ENCODE peak calls at places on chromosomes 11 and 22, in nine cellular contexts. Q, J, F, B, N, Z, C, G and A are unnamed samples.
A peak's percentile ranks its signal among the peaks of the same experiment; 100 is the strongest.

GRCh38 chr11:112367453-112367852 is 106.8 kb upstream of the PLET1 start:
- DNase-seq in Q (no peak), J (no peak), F (no peak), B (no peak), N (no peak), Z (no peak), C (no peak), G (no peak), A (no peak)

GRCh38 chr22:24453853-24454252 is 26.5 kb downstream of the ADORA2A start:
- DNase-seq in Q (no peak), J (no peak), F (no peak), B (no peak), N (no peak), Z (no peak), C (no peak), G (no peak), A (no peak)

GRCh38 chr22:23263651-23264555 is 83.6 kb downstream of the BCR start:
- DNase-seq in Q (peak; percentile 10), J (no peak), F (no peak), B (no peak), N (no peak), Z (no peak), C (no peak), G (no peak), A (no peak)

GRCh38 chr11:41065432-41065831 is 394.0 kb downstream of the LRRC4C start:
- DNase-seq in Q (no peak), J (no peak), F (no peak), B (no peak), N (no peak), Z (no peak), C (no peak), G (no peak), A (no peak)

GRCh38 chr11:45961841-45962240 is 39.4 kb downstream of the LARGE2 start:
- DNase-seq in Q (no peak), J (no peak), F (no peak), B (no peak), N (no peak), Z (no peak), C (no peak), G (no peak), A (no peak)

GRCh38 chr11:76269661-76270322 is 63.5 kb upstream of the WNT11 start:
- DNase-seq in Q (no peak), J (no peak), F (no peak), B (no peak), N (no peak), Z (no peak), C (no peak), G (no peak), A (no peak)

GRCh38 chr22:39535302-39535805 is 2.8 kb upstream of the RPS19BP1 start:
- DNase-seq in Q (no peak), J (no peak), F (no peak), B (no peak), N (no peak), Z (no peak), C (no peak), G (no peak), A (no peak)

GRCh38 chr11:1548221-1549070 is 23.6 kb downstream of the DUSP8 start:
- DNase-seq in Q (no peak), J (no peak), F (peak; percentile 51), B (no peak), N (no peak), Z (no peak), C (no peak), G (peak; percentile 75), A (peak; percentile 66)

GRCh38 chr11:69449320-69450063 is 32.0 kb upstream of the LINC01488 start:
- DNase-seq in Q (no peak), J (peak; percentile 46), F (no peak), B (no peak), N (no peak), Z (no peak), C (no peak), G (no peak), A (no peak)

GRCh38 chr22:37684803-37685615 is 1.1 kb upstream of the NOL12 start:
- DNase-seq in Q (no peak), J (no peak), F (no peak), B (no peak), N (no peak), Z (no peak), C (no peak), G (no peak), A (peak; percentile 76)

GRCh38 chr11:68271781-68272608 is at the start of gene C11orf24:
- DNase-seq in Q (peak; percentile 90), J (peak; percentile 85), F (peak; percentile 84), B (peak; percentile 90), N (peak; percentile 90), Z (peak; percentile 93), C (no peak), G (peak; percentile 94), A (peak; percentile 92)

GRCh38 chr11:86795962-86796361 is 4.4 kb upstream of the PRSS23 start:
- DNase-seq in Q (no peak), J (no peak), F (no peak), B (no peak), N (no peak), Z (no peak), C (no peak), G (no peak), A (peak; percentile 41)

GRCh38 chr11:73645972-73646631 is at the start of gene PLEKHB1:
- DNase-seq in Q (no peak), J (no peak), F (no peak), B (no peak), N (no peak), Z (no peak), C (no peak), G (no peak), A (no peak)

GRCh38 chr11:57359896-57360690 is 20.9 kb downstream of the PRG3 start:
- DNase-seq in Q (no peak), J (no peak), F (no peak), B (no peak), N (no peak), Z (no peak), C (no peak), G (no peak), A (no peak)

GRCh38 chr11:75779960-75780359 is 11.4 kb downstream of the DGAT2 start:
- DNase-seq in Q (no peak), J (no peak), F (no peak), B (no peak), N (no peak), Z (no peak), C (no peak), G (no peak), A (no peak)

GRCh38 chr22:27692243-27692642 is 109.3 kb downstream of the MN1 start:
- DNase-seq in Q (no peak), J (no peak), F (no peak), B (no peak), N (no peak), Z (no peak), C (no peak), G (no peak), A (no peak)

GRCh38 chr11:126392638-126393023 is 37.1 kb downstream of the ST3GAL4 start:
- DNase-seq in Q (no peak), J (no peak), F (no peak), B (no peak), N (no peak), Z (no peak), C (no peak), G (no peak), A (no peak)

GRCh38 chr11:57597971-57598830 is 716 bp downstream of the SERPING1 start:
- DNase-seq in Q (no peak), J (no peak), F (no peak), B (no peak), N (peak; percentile 75), Z (no peak), C (no peak), G (peak; percentile 85), A (no peak)

GRCh38 chr11:9038537-9038936 is 34.7 kb upstream of the NRIP3 start:
- DNase-seq in Q (no peak), J (no peak), F (no peak), B (no peak), N (no peak), Z (no peak), C (no peak), G (no peak), A (no peak)

GRCh38 chr11:108592591-108593213 is 866 bp downstream of the EXPH5 start:
- DNase-seq in Q (peak; percentile 15), J (peak; percentile 6), F (no peak), B (peak; percentile 15), N (peak; percentile 28), Z (peak; percentile 22), C (no peak), G (peak; percentile 38), A (peak; percentile 37)

GRCh38 chr22:24232725-24233124 is 12.2 kb downstream of the GGT5 start:
- DNase-seq in Q (no peak), J (no peak), F (no peak), B (no peak), N (no peak), Z (no peak), C (no peak), G (no peak), A (no peak)

GRCh38 chr22:43848366-43849171 is 13.7 kb downstream of the SULT4A1 start:
- DNase-seq in Q (no peak), J (no peak), F (peak; percentile 49), B (no peak), N (no peak), Z (no peak), C (no peak), G (no peak), A (peak; percentile 13)

GRCh38 chr11:69439127-69439526 is 42.3 kb upstream of the LINC01488 start:
- DNase-seq in Q (no peak), J (no peak), F (no peak), B (no peak), N (no peak), Z (no peak), C (no peak), G (no peak), A (no peak)

GRCh38 chr22:46491936-46492335 is 45.5 kb downstream of the CELSR1 start:
- DNase-seq in Q (no peak), J (no peak), F (no peak), B (no peak), N (no peak), Z (no peak), C (no peak), G (no peak), A (no peak)

GRCh38 chr22:45008853-45009751 is 703 bp downstream of the PHF21B start:
- DNase-seq in Q (no peak), J (no peak), F (no peak), B (no peak), N (peak; percentile 29), Z (no peak), C (no peak), G (no peak), A (no peak)

GRCh38 chr11:118476676-118477075 is 40.4 kb downstream of the KMT2A start:
- DNase-seq in Q (no peak), J (no peak), F (no peak), B (no peak), N (no peak), Z (no peak), C (no peak), G (no peak), A (no peak)

GRCh38 chr22:24170189-24170588 is 11.1 kb upstream of the SUSD2 start:
- DNase-seq in Q (no peak), J (no peak), F (no peak), B (no peak), N (no peak), Z (no peak), C (no peak), G (peak; percentile 76), A (no peak)

GRCh38 chr11:132908017-132908810 is 624.1 kb downstream of the OPCML start:
- DNase-seq in Q (no peak), J (no peak), F (no peak), B (no peak), N (no peak), Z (no peak), C (no peak), G (no peak), A (no peak)

GRCh38 chr11:121671276-121672168 is 218.8 kb upstream of the SORL1-AS1 start:
- DNase-seq in Q (no peak), J (no peak), F (no peak), B (no peak), N (no peak), Z (no peak), C (no peak), G (no peak), A (no peak)